ENCODE peak calls at places on chromosomes 16 and 17, in four cellular contexts. E is naive thymus-derived CD4-positive, alpha-beta T cell; Z is stimulated activated CD4-positive, alpha-beta T cell treated with anti-CD3 and anti-CD28 coated beads, Interleukin-4, amount 100 ng/mL, for 48 hours; J is heart right ventricle. N is an unnamed sample.

GRCh38 chr17:1188812-1189211 is 9.0 kb upstream of the ABR start:
- DNase-seq in E (no peak), Z (no peak), J (peak; percentile 77), N (no peak)

GRCh38 chr17:68199837-68200688 is 47.8 kb upstream of the AMZ2 start:
- DNase-seq in E (no peak), Z (no peak), J (no peak), N (no peak)

GRCh38 chr16:67372664-67373063 is 20.6 kb downstream of the TPPP3 start:
- DNase-seq in E (no peak), Z (no peak), J (no peak), N (no peak)

GRCh38 chr17:20919990-20920812 is 122.6 kb downstream of the USP22 start:
- DNase-seq in E (no peak), Z (no peak), J (no peak), N (no peak)

GRCh38 chr16:4058386-4058785 is 57.9 kb downstream of the ADCY9 start:
- DNase-seq in E (no peak), Z (no peak), J (no peak), N (no peak)

GRCh38 chr17:38874505-38875419 is 4.9 kb downstream of the LASP1 start:
- DNase-seq in E (no peak), Z (no peak), J (no peak), N (no peak)

GRCh38 chr17:43011728-43012472 is 5.3 kb downstream of the IFI35 start:
- DNase-seq in E (no peak), Z (no peak), J (no peak), N (no peak)

GRCh38 chr16:68954871-68955635 is 111.7 kb downstream of the TANGO6 start:
- DNase-seq in E (no peak), Z (no peak), J (no peak), N (no peak)

GRCh38 chr17:49993423-49994037 is 1.5 kb downstream of the DLX3 start:
- DNase-seq in E (no peak), Z (no peak), J (no peak), N (no peak)

GRCh38 chr17:34709108-34709779 is 129.9 kb downstream of the TMEM132E start:
- DNase-seq in E (no peak), Z (no peak), J (no peak), N (no peak)

GRCh38 chr17:31369266-31369665 is 22.2 kb upstream of the RAB11FIP4 start:
- DNase-seq in E (no peak), Z (no peak), J (no peak), N (no peak)

GRCh38 chr17:43832168-43832975 is 574 bp downstream of the MPP3 start:
- DNase-seq in E (no peak), Z (no peak), J (peak; percentile 71), N (peak; percentile 34)

GRCh38 chr16:1364510-1364909 is 12.8 kb downstream of the GNPTG start:
- DNase-seq in E (no peak), Z (no peak), J (peak; percentile 7), N (no peak)

GRCh38 chr17:82716383-82717181 is at the start of gene FN3KRP:
- DNase-seq in E (peak; percentile 85), Z (peak; percentile 91), J (peak; percentile 91), N (peak; percentile 93)

GRCh38 chr16:71345031-71345430 is 13.5 kb upstream of the CALB2 start:
- DNase-seq in E (no peak), Z (no peak), J (no peak), N (no peak)

GRCh38 chr16:9438991-9439390 is 347.5 kb downstream of the HAPSTR1 start:
- DNase-seq in E (no peak), Z (no peak), J (no peak), N (no peak)

GRCh38 chr16:25009822-25010221 is 5.3 kb downstream of the ARHGAP17 start:
- DNase-seq in E (no peak), Z (no peak), J (peak; percentile 40), N (no peak)

GRCh38 chr17:18033442-18034099 is 5.4 kb downstream of the ATPAF2 start:
- DNase-seq in E (peak; percentile 70), Z (no peak), J (no peak), N (no peak)

GRCh38 chr17:31417051-31417792 is 25.7 kb downstream of the RAB11FIP4 start:
- DNase-seq in E (no peak), Z (no peak), J (no peak), N (no peak)

GRCh38 chr17:38416840-38417209 is 11.4 kb upstream of the ARHGAP23 start:
- DNase-seq in E (no peak), Z (no peak), J (no peak), N (no peak)

GRCh38 chr16:48947371-48947713 is 334.3 kb downstream of the CBLN1 start:
- DNase-seq in E (no peak), Z (no peak), J (no peak), N (no peak)